ENCODE peak calls at places on chromosome 6, in six cellular contexts. I is SK-N-SH, K is K562, W is HepG2, G is GM12878, L is H1. R is an unnamed sample.

GRCh38 chr6:7671076-7671475 is 54.8 kb upstream of the BMP6 start:
- DNase-seq in G (no peak), K (no peak), W (no peak), L (no peak), I (no peak), R (no peak)

GRCh38 chr6:155599571-155599970 is 143.9 kb upstream of the NOX3 start:
- DNase-seq in W (no peak), L (no peak), G (no peak), I (no peak), K (no peak), R (no peak)

GRCh38 chr6:32168350-32168749 is 4.0 kb downstream of the EGFL8 start:
- DNase-seq in I (no peak), K (no peak), G (no peak), W (no peak), L (no peak), R (no peak)

GRCh38 chr6:169316651-169317050 is 63.0 kb upstream of the THBS2 start:
- DNase-seq in K (no peak), W (no peak), I (no peak), G (no peak), L (no peak), R (no peak)

GRCh38 chr6:11122380-11122779 is 10.9 kb upstream of the ERVFRD-1 start:
- DNase-seq in G (no peak), K (no peak), I (no peak), W (no peak), L (no peak), R (no peak)

GRCh38 chr6:582370-582769 is 74.5 kb downstream of the HUS1B start:
- DNase-seq in W (peak; percentile 56), I (no peak), K (no peak), L (peak; percentile 63), G (no peak), R (no peak)

GRCh38 chr6:67722861-67723261 is 912.2 kb upstream of the ADGRB3 start:
- DNase-seq in L (peak; percentile 34), K (no peak), W (no peak), G (no peak), I (no peak), R (no peak)

GRCh38 chr6:150241751-150242150 is 98.9 kb downstream of the PPP1R14C start:
- DNase-seq in L (no peak), K (no peak), G (no peak), W (no peak), I (no peak), R (no peak)

GRCh38 chr6:90080876-90081464 is 186.7 kb downstream of the GJA10 start:
- DNase-seq in W (no peak), I (no peak), K (no peak), G (peak; percentile 15), L (no peak), R (no peak)

GRCh38 chr6:99613705-99614429 is 7.2 kb downstream of the PRDM13 start:
- DNase-seq in I (peak; percentile 60), K (no peak), G (no peak), L (peak; percentile 83), W (no peak), R (no peak)

GRCh38 chr6:127515234-127515793 is 3.8 kb downstream of the MTCL3 start:
- DNase-seq in L (peak; percentile 81), I (peak; percentile 75), W (no peak), K (no peak), G (no peak), R (no peak)

GRCh38 chr6:74607934-74608333 is 597.9 kb downstream of the COL12A1 start:
- DNase-seq in I (no peak), W (no peak), K (no peak), L (no peak), G (no peak), R (no peak)

GRCh38 chr6:141451508-141452353 is 681.0 kb upstream of the GJE1 start:
- DNase-seq in G (no peak), K (no peak), L (no peak), I (no peak), W (no peak), R (no peak)
- TF ChIP-seq GABPA in G (no peak), K (no peak), L (no peak), I (no peak), W (no peak), R (no peak)

DNA sequence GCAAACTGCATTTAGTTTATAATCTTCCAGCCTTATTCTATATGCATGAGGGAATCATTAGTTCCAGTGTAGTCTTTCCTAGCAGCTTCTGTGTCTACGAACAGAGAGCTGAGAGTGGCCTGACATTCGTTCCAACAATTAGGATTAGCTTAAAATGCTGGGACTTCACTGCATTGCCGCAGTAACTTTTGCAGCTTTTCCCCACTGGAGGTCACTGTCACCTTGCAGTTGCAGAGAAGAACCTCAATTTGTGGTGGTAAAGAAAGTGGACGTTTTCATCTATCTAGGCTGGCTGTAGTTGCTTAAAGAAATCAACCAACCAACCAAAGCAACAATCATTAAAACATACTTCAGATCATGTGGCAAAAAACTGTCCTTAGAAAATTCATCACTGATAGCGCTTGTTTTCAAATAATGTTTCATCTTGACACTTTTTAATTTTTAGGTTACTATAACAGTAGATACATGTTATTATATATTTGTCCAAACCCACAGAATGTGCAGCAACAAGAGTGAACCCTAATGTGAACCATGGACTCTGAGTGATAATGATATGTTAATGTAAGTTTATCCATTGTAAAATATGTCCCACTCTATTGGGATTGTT is 12.2 kb downstream of the MYLK4 start:
- DNase-seq in G (no peak), L (peak; percentile 64), I (peak; percentile 55), W (peak; percentile 47), K (peak; percentile 64), R (peak; percentile 34)
- TF ChIP-seq GABPA in G (no peak), L (no peak), I (no peak), W (peak; percentile 10), K (no peak), R (no peak)

DNA sequence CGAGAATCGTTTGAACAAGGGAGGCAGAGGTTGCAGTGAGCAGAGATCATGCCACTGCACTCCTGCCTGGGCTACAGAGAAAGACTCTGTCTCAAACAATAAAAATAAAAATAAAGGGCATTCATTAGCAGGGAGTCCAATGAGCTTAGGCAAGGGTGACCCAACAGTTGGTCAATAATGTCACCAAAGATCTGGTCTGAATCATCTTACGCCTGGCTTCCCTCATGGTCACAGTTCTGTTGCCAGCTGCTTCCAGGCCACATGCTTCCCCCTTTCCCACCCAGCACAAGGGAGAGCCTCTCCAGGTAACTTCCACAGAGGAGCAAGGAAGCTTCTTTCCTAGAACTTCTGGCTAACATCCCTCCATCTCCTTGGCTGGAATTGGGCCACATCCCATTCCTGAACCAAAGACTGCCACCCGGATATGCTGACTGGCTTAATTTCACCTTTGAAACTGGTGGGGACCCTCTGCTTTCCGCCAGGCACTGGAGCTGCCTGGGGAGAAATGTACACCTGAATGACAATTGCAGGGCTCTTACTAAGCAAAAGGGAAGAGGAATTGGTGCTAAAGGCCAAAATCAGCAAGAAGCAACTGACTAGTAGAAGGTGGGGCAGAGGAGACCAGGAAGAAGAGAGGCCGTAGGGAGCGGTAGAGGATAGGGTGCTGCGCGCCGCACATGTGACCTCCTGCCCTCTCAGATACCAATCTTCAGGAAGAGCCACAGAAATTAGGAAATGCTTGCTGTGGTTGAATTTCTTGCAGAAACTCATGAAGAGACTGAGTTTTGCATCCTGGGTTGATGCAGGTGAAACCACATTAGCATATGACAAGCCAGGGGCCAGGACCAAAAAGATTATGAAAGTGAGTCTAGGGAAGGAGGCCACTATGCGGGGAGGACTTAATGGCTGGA is 8.3 kb upstream of the SCML4 start:
- DNase-seq in W (no peak), K (no peak), I (no peak), G (no peak), L (no peak), R (peak; percentile 75)
- TF ChIP-seq GABPA in W (no peak), K (no peak), I (no peak), G (no peak), L (no peak), R (no peak)

GRCh38 chr6:82362144-82362543 is 1.5 kb upstream of the TPBG start:
- DNase-seq in K (no peak), G (no peak), W (no peak), I (no peak), L (no peak), R (no peak)

GRCh38 chr6:82363368-82364086 is at the start of gene TPBG:
- DNase-seq in K (peak; percentile 13), W (peak; percentile 27), I (peak; percentile 78), G (no peak), L (peak; percentile 90), R (no peak)

GRCh38 chr6:82362868-82363267 is 749 bp upstream of the TPBG start:
- DNase-seq in I (peak; percentile 21), L (no peak), K (no peak), G (no peak), W (no peak), R (no peak)

GRCh38 chr6:82364087-82365010 is 732 bp downstream of the TPBG start:
- DNase-seq in L (peak; percentile 83), W (no peak), G (no peak), I (peak; percentile 71), K (no peak), R (no peak)

DNA sequence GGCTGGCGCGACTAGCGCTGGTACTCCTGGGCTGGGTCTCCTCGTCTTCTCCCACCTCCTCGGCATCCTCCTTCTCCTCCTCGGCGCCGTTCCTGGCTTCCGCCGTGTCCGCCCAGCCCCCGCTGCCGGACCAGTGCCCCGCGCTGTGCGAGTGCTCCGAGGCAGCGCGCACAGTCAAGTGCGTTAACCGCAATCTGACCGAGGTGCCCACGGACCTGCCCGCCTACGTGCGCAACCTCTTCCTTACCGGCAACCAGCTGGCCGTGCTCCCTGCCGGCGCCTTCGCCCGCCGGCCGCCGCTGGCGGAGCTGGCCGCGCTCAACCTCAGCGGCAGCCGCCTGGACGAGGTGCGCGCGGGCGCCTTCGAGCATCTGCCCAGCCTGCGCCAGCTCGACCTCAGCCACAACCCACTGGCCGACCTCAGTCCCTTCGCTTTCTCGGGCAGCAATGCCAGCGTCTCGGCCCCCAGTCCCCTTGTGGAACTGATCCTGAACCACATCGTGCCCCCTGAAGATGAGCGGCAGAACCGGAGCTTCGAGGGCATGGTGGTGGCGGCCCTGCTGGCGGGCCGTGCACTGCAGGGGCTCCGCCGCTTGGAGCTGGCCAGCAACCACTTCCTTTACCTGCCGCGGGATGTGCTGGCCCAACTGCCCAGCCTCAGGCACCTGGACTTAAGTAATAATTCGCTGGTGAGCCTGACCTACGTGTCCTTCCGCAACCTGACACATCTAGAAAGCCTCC is 1.6 kb downstream of the TPBG start:
- DNase-seq in K (no peak), W (no peak), I (peak; percentile 73), G (no peak), L (peak; percentile 75), R (no peak)
- TF ChIP-seq GABPA in K (no peak), W (no peak), I (no peak), G (no peak), L (no peak), R (no peak)

GRCh38 chr6:125154184-125155135 is 887 bp downstream of the TPD52L1 start:
- DNase-seq in I (peak; percentile 23), K (peak; percentile 57), L (peak; percentile 69), W (peak; percentile 7), G (no peak), R (no peak)
- TF ChIP-seq GABPA in I (no peak), K (no peak), L (no peak), W (no peak), G (no peak), R (no peak)

GRCh38 chr6:38341501-38341900 is 298.2 kb downstream of the BTBD9 start:
- DNase-seq in L (no peak), G (no peak), W (no peak), I (no peak), K (no peak), R (no peak)

GRCh38 chr6:38336922-38337321 is 302.8 kb downstream of the BTBD9 start:
- DNase-seq in W (no peak), G (no peak), L (no peak), K (no peak), I (no peak), R (no peak)

GRCh38 chr6:38339914-38340313 is 299.8 kb downstream of the BTBD9 start:
- DNase-seq in W (no peak), L (no peak), K (no peak), G (no peak), I (no peak), R (no peak)

GRCh38 chr6:38337819-38338465 is 301.8 kb downstream of the BTBD9 start:
- DNase-seq in W (peak; percentile 33), G (no peak), I (no peak), K (no peak), L (no peak), R (no peak)
- TF ChIP-seq GABPA in W (no peak), G (no peak), I (no peak), K (no peak), L (no peak), R (no peak)